ENCODE peak calls at places on chromosomes 5 and 9, in six cellular contexts. Y is posterior cingulate gyrus, E is dorsolateral prefrontal cortex, D is choroid plexus epithelial cell, Q is NB4, T is NCI-H460. P is an unnamed sample.

GRCh38 chr5:1517838-1518237 is 5.9 kb downstream of the LPCAT1 start:
- DNase-seq in D (no peak), T (no peak), E (peak), Y (peak), Q (no peak), P (peak)

GRCh38 chr5:129125819-129126218 is 31.3 kb downstream of the ISOC1 start:
- DNase-seq in D (no peak), Y (no peak), Q (no peak), E (no peak), T (no peak), P (no peak)

GRCh38 chr5:142922223-142922952 is 152.2 kb downstream of the ARHGAP26 start:
- DNase-seq in E (no peak), T (peak), D (peak), Y (no peak), Q (peak), P (no peak)

GRCh38 chr9:13128266-13128825 is 151.1 kb downstream of the MPDZ start:
- DNase-seq in Y (no peak), D (no peak), E (no peak), T (no peak), Q (no peak), P (no peak)

GRCh38 chr9:135224921-135225541 is 137.6 kb downstream of the OLFM1 start:
- DNase-seq in E (no peak), Y (peak), T (no peak), Q (no peak), D (no peak), P (no peak)

GRCh38 chr5:36619012-36619635 is 12.7 kb downstream of the SLC1A3 start:
- DNase-seq in Q (no peak), D (no peak), E (no peak), T (no peak), Y (no peak), P (no peak)

GRCh38 chr9:76419782-76420380 is 25.7 kb upstream of the RFK start:
- DNase-seq in Q (no peak), E (no peak), T (peak), D (peak), Y (no peak), P (no peak)

GRCh38 chr5:1196562-1196961 is 4.8 kb upstream of the SLC6A19 start:
- DNase-seq in E (no peak), D (no peak), Q (no peak), T (no peak), Y (no peak), P (no peak)

GRCh38 chr5:59813761-59814562 is 79.6 kb downstream of the PDE4D start:
- DNase-seq in E (no peak), D (peak), Q (peak), T (peak), Y (no peak), P (no peak)

GRCh38 chr9:137556069-137556838 is 4.6 kb downstream of the MRPL41 start:
- DNase-seq in E (no peak), Q (no peak), Y (no peak), D (peak), T (no peak), P (no peak)

GRCh38 chr5:32805966-32806626 is 95.0 kb downstream of the NPR3 start:
- DNase-seq in E (no peak), Q (no peak), Y (no peak), T (peak), D (peak), P (no peak)

P was measured in CD8-positive, alpha-beta T cell.